ENCODE peak calls at places on chromosome 13, in seven cellular contexts. P is mucosa of descending colon, T is uterus, X is BE2C, K is psoas muscle, O is cardiac muscle cell, D is SJCRH30. N is an unnamed sample. For H3K4me1, the result is how much of the 10 kb centered on the place peaks cover.

GRCh38 chr13:69970521-69970920 is 137.1 kb upstream of the ATXN8OS start:
- DNase-seq in P (no peak), T (no peak), X (no peak), K (no peak), O (no peak), D (peak), N (no peak)

GRCh38 chr13:112740502-112741131 is 50.8 kb downstream of the ATP11A start:
- DNase-seq in P (peak), T (peak), X (no peak), K (peak), O (peak), D (peak), N (no peak)

GRCh38 chr13:113029487-113030258 is 60.7 kb downstream of the MCF2L start:
- DNase-seq in P (peak), T (no peak), X (peak), K (no peak), O (peak), D (peak), N (peak)

GRCh38 chr13:45370922-45371406 is 30.0 kb upstream of the TPT1 start:
- DNase-seq in P (peak), T (peak), X (peak), K (peak), O (peak), D (no peak), N (peak)

GRCh38 chr13:50512602-50513527 is 330.6 kb downstream of the DLEU7 start:
- DNase-seq in P (peak), T (peak), X (no peak), K (peak), O (peak), D (peak), N (peak)

GRCh38 chr13:85806553-85807175 is 7.4 kb upstream of the SLITRK6 start:
- DNase-seq in P (no peak), T (no peak), X (no peak), K (no peak), O (peak), D (peak), N (no peak)

GRCh38 chr13:30340367-30341184 is 33.2 kb upstream of the KATNAL1 start:
- DNase-seq in P (no peak), T (peak), X (peak), K (peak), O (peak), D (no peak), N (no peak)

GRCh38 chr13:75357576-75358295 is 124.2 kb downstream of the TBC1D4 start:
- DNase-seq in P (no peak), T (no peak), X (peak), K (no peak), O (peak), D (peak), N (no peak)

GRCh38 chr13:73708393-73708985 is 425.7 kb downstream of the KLF12 start:
- DNase-seq in P (no peak), T (peak), X (peak), K (no peak), O (peak), D (peak), N (peak)

GRCh38 chr13:33193428-33193974 is 92.1 kb downstream of the STARD13 start:
- DNase-seq in P (no peak), T (no peak), X (peak), K (no peak), O (no peak), D (no peak), N (no peak)

GRCh38 chr13:50484472-50485113 is 358.9 kb downstream of the DLEU7 start:
- DNase-seq in P (no peak), T (no peak), X (no peak), K (no peak), O (no peak), D (peak), N (no peak)

GRCh38 chr13:38398810-38399493 is 49.3 kb downstream of the UFM1 start:
- DNase-seq in P (no peak), T (no peak), X (no peak), K (no peak), O (no peak), D (peak), N (no peak)

GRCh38 chr13:78382946-78383542 is 220.3 kb downstream of the POU4F1 start:
- DNase-seq in P (no peak), T (no peak), X (no peak), K (no peak), O (no peak), D (no peak), N (no peak)

GRCh38 chr13:50384724-50385123 is 369.5 kb downstream of the KCNRG start:
- DNase-seq in P (no peak), T (no peak), X (no peak), K (no peak), O (no peak), D (peak), N (no peak)

GRCh38 chr13:113486698-113487097 is 3.8 kb downstream of the DCUN1D2 start:
- DNase-seq in P (no peak), T (no peak), X (peak), K (no peak), O (no peak), D (no peak), N (no peak)

GRCh38 chr13:47499358-47500150 is 501.5 kb downstream of the SUCLA2 start:
- DNase-seq in P (no peak), T (no peak), X (no peak), K (no peak), O (no peak), D (no peak), N (no peak)

DNA sequence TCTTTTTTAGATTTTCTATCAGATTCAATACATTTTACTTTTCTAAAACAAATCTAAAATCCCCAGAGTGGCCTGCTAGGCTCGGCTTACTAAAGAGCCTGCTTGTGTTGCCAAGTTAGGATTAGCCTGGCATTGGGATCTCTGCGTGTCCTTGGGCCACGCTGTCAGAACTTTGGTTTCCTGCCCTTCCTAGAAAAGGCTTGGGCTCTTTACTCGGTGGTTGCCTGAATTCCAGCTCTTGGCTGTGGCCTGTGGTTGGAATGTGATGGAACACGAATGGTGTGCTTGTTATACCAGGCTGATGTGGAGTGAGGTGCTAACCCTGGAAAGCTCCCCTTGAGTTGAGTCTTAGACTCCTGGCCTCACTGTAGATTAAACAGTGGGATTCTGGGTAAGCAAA is 8.5 kb downstream of the SPATA13 start:
- DNase-seq in P (no peak), T (no peak), X (no peak), K (no peak), O (no peak), D (no peak), N (no peak)
- H3K4me1 ChIP-seq in P (under half), T (under half), X (under half), K (under half), O (under half), D (under half), N (under half)

GRCh38 chr13:79538757-79539156 is 57.8 kb downstream of the NDFIP2 start:
- DNase-seq in P (no peak), T (no peak), X (no peak), K (no peak), O (no peak), D (no peak), N (no peak)
- H3K4me3 ChIP-seq in P (no peak), T (no peak), X (no peak), K (no peak), O (no peak), D (no peak), N (no peak)

GRCh38 chr13:110107568-110108347 is 199.2 kb downstream of the COL4A1 start:
- DNase-seq in P (no peak), T (no peak), X (no peak), K (no peak), O (no peak), D (peak), N (no peak)

GRCh38 chr13:110106726-110107125 is 200.2 kb downstream of the COL4A1 start:
- DNase-seq in P (no peak), T (peak), X (no peak), K (no peak), O (no peak), D (no peak), N (no peak)

GRCh38 chr13:110103479-110103878 is 203.5 kb downstream of the COL4A1 start:
- DNase-seq in P (no peak), T (no peak), X (no peak), K (no peak), O (no peak), D (no peak), N (no peak)

GRCh38 chr13:110103026-110103425 is 203.9 kb downstream of the COL4A1 start:
- DNase-seq in P (no peak), T (no peak), X (no peak), K (no peak), O (no peak), D (no peak), N (no peak)

DNA sequence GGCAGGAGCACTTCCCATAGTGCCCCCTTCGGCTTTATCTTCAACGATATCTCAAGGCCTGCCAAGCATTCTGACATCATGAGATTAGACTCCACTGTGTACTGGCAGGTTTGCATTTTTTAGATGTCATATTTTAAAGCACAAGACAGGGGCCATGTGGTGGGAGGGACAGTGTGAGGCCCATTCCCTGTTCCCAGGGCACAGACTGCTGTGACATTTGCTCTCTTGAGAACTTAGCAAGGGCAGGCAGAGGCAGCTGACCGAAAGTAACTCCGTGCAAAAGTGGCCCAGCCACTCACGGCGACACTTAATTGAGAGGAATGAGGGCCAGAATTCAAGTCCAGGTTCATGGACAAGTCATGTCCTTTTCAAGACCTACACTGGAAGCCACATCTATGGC is 201.8 kb downstream of the COL4A1 start:
- DNase-seq in P (no peak), T (no peak), X (no peak), K (no peak), O (no peak), D (no peak), N (no peak)
- H3K4me1 ChIP-seq in P (under half), T (under half), X (under half), K (under half), O (under half), D (under half), N (under half)

GRCh38 chr13:44141213-44141724 is 232.4 kb upstream of the SERP2 start:
- DNase-seq in P (peak), T (no peak), X (no peak), K (no peak), O (peak), D (no peak), N (no peak)
- H3K4me3 ChIP-seq in P (no peak), T (peak), X (peak), K (peak), O (peak), D (peak), N (peak)

DNA sequence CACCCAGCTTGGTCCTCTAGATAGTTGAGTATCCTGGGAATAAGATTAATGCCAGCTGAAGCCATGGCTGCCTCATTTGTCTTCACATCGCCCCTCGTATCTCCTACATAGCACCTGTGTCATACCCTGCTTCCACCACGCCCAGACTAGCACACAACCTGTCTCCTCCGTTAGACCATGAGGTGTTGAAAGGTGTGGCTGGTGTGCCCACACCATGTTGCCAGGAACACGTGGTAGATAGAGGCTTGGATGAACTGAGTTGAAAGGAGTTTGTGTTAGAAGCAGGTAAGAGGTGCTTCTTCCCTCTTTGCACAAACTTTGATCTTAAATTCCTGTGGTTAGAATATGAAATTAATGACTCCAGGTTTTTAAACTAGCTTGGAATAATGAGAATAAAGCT is 40.1 kb downstream of the RGCC start:
- DNase-seq in P (no peak), T (no peak), X (no peak), K (no peak), O (no peak), D (no peak), N (no peak)
- H3K4me1 ChIP-seq in P (under half), T (under half), X (under half), K (under half), O (under half), D (under half), N (under half)

GRCh38 chr13:95269756-95270155 is 31.5 kb downstream of the ABCC4 start:
- DNase-seq in P (no peak), T (no peak), X (no peak), K (no peak), O (no peak), D (no peak), N (no peak)
- H3K4me3 ChIP-seq in P (no peak), T (no peak), X (no peak), K (no peak), O (no peak), D (no peak), N (no peak)

DNA sequence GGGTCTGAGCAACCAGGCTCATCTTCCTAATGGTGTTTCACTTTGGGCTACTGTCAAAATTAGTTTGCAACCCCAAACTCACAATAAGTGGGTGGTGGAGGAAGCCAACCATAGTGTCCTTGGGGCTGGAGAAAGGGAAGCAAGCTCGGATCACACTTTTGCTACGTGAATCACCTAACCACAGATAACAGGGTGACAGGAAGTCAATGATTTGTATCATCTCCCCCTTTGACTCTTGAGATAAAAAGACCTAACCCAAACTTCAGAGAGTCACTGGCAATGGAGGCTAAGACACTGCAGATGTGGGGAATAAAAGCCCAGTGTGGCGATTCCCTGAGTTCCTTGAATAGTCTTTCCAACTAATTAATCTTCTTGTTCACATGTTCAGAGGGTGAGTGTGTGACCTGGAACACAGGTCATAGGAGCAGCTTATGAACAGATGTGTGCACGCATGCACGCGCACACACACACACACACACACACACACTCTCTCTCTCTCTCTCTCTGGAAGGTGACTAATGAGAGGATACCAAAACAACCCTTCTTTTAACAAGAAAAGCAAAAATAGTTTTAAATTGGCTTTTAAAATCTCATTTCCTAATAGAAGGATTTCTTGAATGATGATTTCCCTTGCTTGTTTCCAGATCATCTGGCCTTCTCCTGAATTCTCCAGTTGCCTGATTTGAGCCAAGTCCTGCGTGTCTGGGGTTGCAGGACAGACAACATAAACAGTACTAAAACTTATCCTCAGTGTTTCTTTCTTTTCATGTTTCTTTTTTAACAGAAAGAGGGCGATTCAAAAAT is 21.2 kb upstream of the DOCK9 start:
- DNase-seq in P (no peak), T (peak), X (no peak), K (no peak), O (no peak), D (no peak), N (no peak)
- H3K4me1 ChIP-seq in P (under half), T (under half), X (under half), K (under half), O (under half), D (half or more), N (under half)

GRCh38 chr13:66640231-66640630 is 589.9 kb downstream of the PCDH9 start:
- DNase-seq in P (no peak), T (no peak), X (no peak), K (no peak), O (no peak), D (no peak), N (no peak)

GRCh38 chr13:66635526-66635925 is 594.6 kb downstream of the PCDH9 start:
- DNase-seq in P (no peak), T (no peak), X (no peak), K (no peak), O (no peak), D (no peak), N (no peak)

DNA sequence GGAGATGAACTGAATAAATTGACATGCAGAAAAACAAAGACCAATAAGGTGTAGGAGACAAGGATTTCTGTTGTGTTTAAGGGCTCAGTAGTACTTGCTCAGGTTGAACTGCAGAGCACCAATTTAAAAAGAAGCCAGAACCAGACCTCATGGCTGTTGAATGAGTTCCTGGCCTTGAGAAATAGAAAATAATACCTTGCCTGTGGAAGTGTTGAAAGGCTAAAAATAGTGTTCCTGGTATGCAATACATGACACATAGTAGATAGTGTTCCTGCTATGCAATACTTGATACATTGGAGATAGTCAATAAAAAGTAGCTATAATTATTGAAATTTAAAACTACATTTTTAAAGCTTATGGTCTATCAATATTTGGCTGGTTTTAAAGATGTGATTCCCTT is 595.8 kb downstream of the PCDH9 start:
- DNase-seq in P (no peak), T (no peak), X (no peak), K (no peak), O (peak), D (no peak), N (no peak)
- H3K4me3 ChIP-seq in P (no peak), T (no peak), X (no peak), K (no peak), O (no peak), D (no peak), N (no peak)

DNA sequence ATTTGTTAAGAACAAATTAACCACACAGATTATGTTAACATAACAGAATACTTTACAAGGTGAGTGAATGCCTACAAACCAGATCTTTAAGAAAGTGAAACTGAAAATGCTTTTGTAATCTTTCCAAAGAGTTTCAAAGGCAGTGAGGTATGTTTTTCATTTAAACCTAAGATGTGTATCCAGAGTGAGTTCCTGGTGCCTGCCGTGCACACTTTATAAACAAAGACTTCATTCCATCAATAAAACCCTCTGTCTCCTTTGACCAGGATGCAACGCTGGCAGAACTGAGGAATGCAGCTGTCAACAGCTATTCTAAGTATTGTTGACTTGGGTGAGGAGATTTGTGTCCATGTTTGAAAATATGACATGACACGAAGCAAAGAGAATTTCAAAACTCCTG is 344.6 kb downstream of the DNAJC15 start:
- DNase-seq in P (no peak), T (no peak), X (no peak), K (no peak), O (no peak), D (peak), N (no peak)
- H3K4me1 ChIP-seq in P (under half), T (under half), X (under half), K (under half), O (under half), D (under half), N (under half)